ENCODE peak calls at places on chromosomes 2 and 18, in four cellular contexts. One of them, this sample, is unnamed.

GRCh38 chr2:118264591-118264990 is 176.3 kb downstream of the INSIG2 start:
- DNase-seq in GM12878: no peak
- DNase-seq in sigmoid colon: no peak
- DNase-seq in suprapubic skin: no peak
- DNase-seq in this sample: no peak

GRCh38 chr2:23354554-23354953 is 30.4 kb upstream of the KLHL29 start:
- DNase-seq in GM12878: no peak
- DNase-seq in sigmoid colon: no peak
- DNase-seq in suprapubic skin: no peak
- DNase-seq in this sample: no peak

GRCh38 chr18:23450022-23450421 is 3.1 kb upstream of the RIOK3 start:
- DNase-seq in GM12878: no peak
- DNase-seq in sigmoid colon: no peak
- DNase-seq in suprapubic skin: no peak
- DNase-seq in this sample: no peak

GRCh38 chr2:234676109-234676858 is 179.4 kb upstream of the ARL4C start:
- DNase-seq in GM12878: no peak
- DNase-seq in sigmoid colon: no peak
- DNase-seq in suprapubic skin: no peak
- DNase-seq in this sample: no peak

GRCh38 chr2:149858916-149859634 is 271.5 kb upstream of the MMADHC start:
- DNase-seq in GM12878: no peak
- DNase-seq in sigmoid colon: no peak
- DNase-seq in suprapubic skin: no peak
- DNase-seq in this sample: no peak

GRCh38 chr2:17309741-17310339 is 208.4 kb downstream of the RAD51AP2 start:
- DNase-seq in GM12878: no peak
- DNase-seq in sigmoid colon: no peak
- DNase-seq in suprapubic skin: no peak
- DNase-seq in this sample: peak; percentile 15

GRCh38 chr2:237827421-237827987 is 28.9 kb downstream of the RBM44 start:
- DNase-seq in GM12878: no peak
- DNase-seq in sigmoid colon: no peak
- DNase-seq in suprapubic skin: no peak
- DNase-seq in this sample: no peak

GRCh38 chr18:11392292-11392691 is 217.1 kb upstream of the SLC35G4 start:
- DNase-seq in GM12878: no peak
- DNase-seq in sigmoid colon: no peak
- DNase-seq in suprapubic skin: no peak
- DNase-seq in this sample: no peak

GRCh38 chr2:217058791-217059755 is 199.2 kb upstream of the TNP1 start:
- DNase-seq in GM12878: no peak
- DNase-seq in sigmoid colon: no peak
- DNase-seq in suprapubic skin: no peak
- DNase-seq in this sample: no peak

GRCh38 chr18:22946841-22947240 is 13.7 kb downstream of the RBBP8 start:
- DNase-seq in GM12878: no peak
- DNase-seq in sigmoid colon: no peak
- DNase-seq in suprapubic skin: no peak
- DNase-seq in this sample: no peak

GRCh38 chr2:220503446-220503845 is 876.0 kb downstream of the SLC4A3 start:
- DNase-seq in GM12878: no peak
- DNase-seq in sigmoid colon: no peak
- DNase-seq in suprapubic skin: no peak
- DNase-seq in this sample: no peak

GRCh38 chr2:64212801-64213321 is 68.6 kb upstream of the PELI1 start:
- DNase-seq in GM12878: peak; percentile 60
- DNase-seq in sigmoid colon: no peak
- DNase-seq in suprapubic skin: no peak
- DNase-seq in this sample: no peak

GRCh38 chr2:5690231-5690630 is 2.0 kb upstream of the SOX11 start:
- DNase-seq in GM12878: no peak
- DNase-seq in sigmoid colon: no peak
- DNase-seq in suprapubic skin: no peak
- DNase-seq in this sample: no peak

GRCh38 chr2:205543937-205544702 is 138.2 kb upstream of the NRP2 start:
- DNase-seq in GM12878: no peak
- DNase-seq in sigmoid colon: no peak
- DNase-seq in suprapubic skin: no peak
- DNase-seq in this sample: no peak

GRCh38 chr2:108536133-108536780 is 2.0 kb downstream of the LIMS1 start:
- DNase-seq in GM12878: no peak
- DNase-seq in sigmoid colon: no peak
- DNase-seq in suprapubic skin: no peak
- DNase-seq in this sample: no peak

GRCh38 chr2:1584051-1584531 is 160.2 kb downstream of the PXDN start:
- DNase-seq in GM12878: no peak
- DNase-seq in sigmoid colon: no peak
- DNase-seq in suprapubic skin: no peak
- DNase-seq in this sample: no peak

GRCh38 chr2:151237422-151238012 is 24.1 kb downstream of the RBM43 start:
- DNase-seq in GM12878: no peak
- DNase-seq in sigmoid colon: no peak
- DNase-seq in suprapubic skin: no peak
- DNase-seq in this sample: no peak

GRCh38 chr2:27057184-27057583 is 5.7 kb downstream of the AGBL5 start:
- DNase-seq in GM12878: no peak
- DNase-seq in sigmoid colon: peak; percentile 54
- DNase-seq in suprapubic skin: no peak
- DNase-seq in this sample: no peak

GRCh38 chr2:218030409-218031195 is 27.8 kb upstream of the TNS1 start:
- DNase-seq in GM12878: no peak
- DNase-seq in sigmoid colon: peak; percentile 39
- DNase-seq in suprapubic skin: no peak
- DNase-seq in this sample: no peak

GRCh38 chr18:25373443-25373842 is 21.5 kb upstream of the ZNF521 start:
- DNase-seq in GM12878: no peak
- DNase-seq in sigmoid colon: no peak
- DNase-seq in suprapubic skin: no peak
- DNase-seq in this sample: no peak

GRCh38 chr18:37577051-37577611 is 11.5 kb upstream of the CELF4 start:
- DNase-seq in GM12878: no peak
- DNase-seq in sigmoid colon: no peak
- DNase-seq in suprapubic skin: no peak
- DNase-seq in this sample: no peak

GRCh38 chr2:105761931-105762515 is 17.3 kb downstream of the NCK2 start:
- DNase-seq in GM12878: no peak
- DNase-seq in sigmoid colon: no peak
- DNase-seq in suprapubic skin: no peak
- DNase-seq in this sample: no peak

GRCh38 chr2:121408641-121409040 is 122.0 kb upstream of the RNU4ATAC start:
- DNase-seq in GM12878: no peak
- DNase-seq in sigmoid colon: no peak
- DNase-seq in suprapubic skin: no peak
- DNase-seq in this sample: no peak

GRCh38 chr18:60838677-60839076 is 466.1 kb upstream of the MC4R start:
- DNase-seq in GM12878: no peak
- DNase-seq in sigmoid colon: no peak
- DNase-seq in suprapubic skin: no peak
- DNase-seq in this sample: no peak

GRCh38 chr2:24970483-24971299 is 1.1 kb downstream of the DNAJC27 start:
- DNase-seq in GM12878: no peak
- DNase-seq in sigmoid colon: peak; percentile 65
- DNase-seq in suprapubic skin: no peak
- DNase-seq in this sample: no peak

GRCh38 chr2:54259413-54260240 is 3.6 kb upstream of the TSPYL6 start:
- DNase-seq in GM12878: no peak
- DNase-seq in sigmoid colon: no peak
- DNase-seq in suprapubic skin: no peak
- DNase-seq in this sample: no peak

GRCh38 chr18:31161757-31162418 is 768 bp downstream of the DSC1 start:
- DNase-seq in GM12878: no peak
- DNase-seq in sigmoid colon: no peak
- DNase-seq in suprapubic skin: no peak
- DNase-seq in this sample: no peak

GRCh38 chr2:143426296-143426695 is 297.1 kb downstream of the ARHGAP15 start:
- DNase-seq in GM12878: no peak
- DNase-seq in sigmoid colon: no peak
- DNase-seq in suprapubic skin: no peak
- DNase-seq in this sample: no peak

GRCh38 chr2:27118525-27119329 is at the start of gene CGREF1:
- DNase-seq in GM12878: no peak
- DNase-seq in sigmoid colon: no peak
- DNase-seq in suprapubic skin: no peak
- DNase-seq in this sample: peak; percentile 32

GRCh38 chr2:214715025-214715424 is 94.5 kb downstream of the BARD1 start:
- DNase-seq in GM12878: no peak
- DNase-seq in sigmoid colon: no peak
- DNase-seq in suprapubic skin: no peak
- DNase-seq in this sample: no peak

GRCh38 chr2:168562971-168563370 is 106.9 kb downstream of the CERS6 start:
- DNase-seq in GM12878: no peak
- DNase-seq in sigmoid colon: no peak
- DNase-seq in suprapubic skin: no peak
- DNase-seq in this sample: no peak

GRCh38 chr2:157758586-157758985 is 117.5 kb downstream of the ACVR1 start:
- DNase-seq in GM12878: no peak
- DNase-seq in sigmoid colon: no peak
- DNase-seq in suprapubic skin: no peak
- DNase-seq in this sample: no peak

GRCh38 chr2:238169021-238169707 is 10.4 kb downstream of the ERFE start:
- DNase-seq in GM12878: no peak
- DNase-seq in sigmoid colon: peak; percentile 84
- DNase-seq in suprapubic skin: no peak
- DNase-seq in this sample: no peak

GRCh38 chr2:209741953-209742352 is 29.7 kb upstream of the UNC80 start:
- DNase-seq in GM12878: no peak
- DNase-seq in sigmoid colon: no peak
- DNase-seq in suprapubic skin: no peak
- DNase-seq in this sample: no peak

GRCh38 chr2:120566331-120567035 is 169.2 kb upstream of the GLI2 start:
- DNase-seq in GM12878: no peak
- DNase-seq in sigmoid colon: peak; percentile 74
- DNase-seq in suprapubic skin: no peak
- DNase-seq in this sample: no peak

GRCh38 chr2:206212673-206213513 is 53.2 kb downstream of the EEF1B2 start:
- DNase-seq in GM12878: no peak
- DNase-seq in sigmoid colon: no peak
- DNase-seq in suprapubic skin: no peak
- DNase-seq in this sample: no peak

GRCh38 chr2:127108090-127108523 is 1.2 kb upstream of the BIN1 start:
- DNase-seq in GM12878: no peak
- DNase-seq in sigmoid colon: peak; percentile 46
- DNase-seq in suprapubic skin: peak; percentile 53
- DNase-seq in this sample: no peak
- TF ChIP-seq POLR2A in GM12878: no peak
- TF ChIP-seq POLR2A in sigmoid colon: no peak
- TF ChIP-seq POLR2A in suprapubic skin: no peak
- TF ChIP-seq POLR2A in this sample: no peak

GRCh38 chr2:85177031-85177824 is 44.0 kb downstream of the TCF7L1 start:
- DNase-seq in GM12878: no peak
- DNase-seq in sigmoid colon: no peak
- DNase-seq in suprapubic skin: peak; percentile 9
- DNase-seq in this sample: no peak
- TF ChIP-seq EP300 in GM12878: no peak
- TF ChIP-seq EP300 in sigmoid colon: no peak
- TF ChIP-seq EP300 in suprapubic skin: no peak
- TF ChIP-seq EP300 in this sample: no peak

DNA sequence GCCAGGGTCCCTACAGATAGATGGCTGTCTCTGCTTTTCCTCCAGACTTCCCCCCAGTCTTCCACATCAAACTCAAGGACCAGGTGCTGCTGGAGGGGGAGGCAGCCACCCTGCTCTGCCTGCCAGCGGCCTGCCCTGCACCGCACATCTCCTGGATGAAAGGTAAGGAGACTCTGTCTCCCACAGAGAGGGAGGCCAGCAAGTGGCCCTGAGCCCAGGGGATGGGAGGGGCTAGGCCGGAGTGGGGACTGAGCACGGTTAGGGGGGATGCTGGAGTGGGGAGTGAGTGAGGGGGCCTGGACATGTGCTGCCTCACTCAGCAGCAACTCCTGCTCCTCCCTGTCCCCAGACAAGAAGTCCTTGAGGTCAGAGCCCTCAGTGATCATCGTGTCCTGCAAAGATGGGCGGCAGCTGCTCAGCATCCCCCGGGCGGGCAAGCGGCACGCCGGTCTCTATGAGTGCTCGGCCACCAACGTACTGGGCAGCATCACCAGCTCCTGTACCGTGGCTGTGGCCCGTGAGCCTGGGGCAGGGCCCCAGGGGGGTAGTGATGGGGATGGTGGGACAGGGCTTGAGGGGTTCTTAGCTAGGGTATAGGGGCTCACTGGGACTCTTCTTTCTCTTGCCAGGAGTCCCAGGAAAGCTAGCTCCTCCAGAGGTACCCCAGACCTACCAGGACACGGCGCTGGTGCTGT is 10.4 kb upstream of the GMPPA start:
- DNase-seq in GM12878: no peak
- DNase-seq in sigmoid colon: no peak
- DNase-seq in suprapubic skin: no peak
- DNase-seq in this sample: no peak
- H3K36me3 ChIP-seq in GM12878: no peaks in the 10 kb centered on the region
- H3K36me3 ChIP-seq in sigmoid colon: peaks cover 21% of the 10 kb centered on the region
- H3K36me3 ChIP-seq in suprapubic skin: no peaks in the 10 kb centered on the region
- H3K36me3 ChIP-seq in this sample: no peaks in the 10 kb centered on the region

DNA sequence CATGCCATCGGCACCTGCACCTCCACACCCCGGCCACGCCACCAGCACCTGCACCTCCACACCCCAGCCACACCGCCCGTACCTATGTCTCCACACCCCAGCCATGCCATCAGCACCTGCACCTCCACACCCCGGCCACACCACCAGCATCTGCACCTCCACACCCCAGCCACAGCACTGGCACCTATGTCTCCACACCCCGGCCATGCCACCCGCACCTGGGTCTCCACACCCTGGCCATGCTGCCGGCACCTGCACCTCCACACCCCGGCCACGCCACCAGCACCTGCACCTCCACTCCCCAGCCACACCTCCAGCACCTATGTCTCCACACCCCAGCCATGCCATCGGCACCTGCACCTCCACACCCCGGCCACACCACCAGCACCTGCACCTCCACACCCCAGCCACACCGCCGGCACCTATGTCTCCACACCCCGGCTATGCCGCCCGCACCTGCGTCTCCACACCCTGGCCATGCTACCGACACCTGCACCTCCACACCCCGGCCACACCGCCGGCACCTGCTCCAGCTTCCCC is 390.3 kb upstream of the MYT1L start:
- DNase-seq in GM12878: no peak
- DNase-seq in sigmoid colon: no peak
- DNase-seq in suprapubic skin: no peak
- DNase-seq in this sample: no peak
- TF ChIP-seq POLR2A in GM12878: no peak
- TF ChIP-seq POLR2A in sigmoid colon: no peak
- TF ChIP-seq POLR2A in suprapubic skin: no peak
- TF ChIP-seq POLR2A in this sample: no peak

This sample was measured in transverse colon.